ENCODE peak calls at places on chromosome 15, in five cellular contexts. A, V, E, J and R are unnamed samples.

GRCh38 chr15:62901916-62902554 is 140.5 kb upstream of the TPM1 start:
- DNase-seq in A (no peak), V (no peak), E (no peak), J (no peak), R (no peak)

GRCh38 chr15:63764124-63764827 is 69.5 kb downstream of the HERC1 start:
- DNase-seq in A (no peak), V (no peak), E (no peak), J (no peak), R (no peak)

GRCh38 chr15:79329186-79329611 is 18.3 kb downstream of the TMED3 start:
- DNase-seq in A (no peak), V (peak; percentile 21), E (no peak), J (no peak), R (peak; percentile 13)

GRCh38 chr15:92624401-92624991 is 31.1 kb downstream of the FAM174B start:
- DNase-seq in A (no peak), V (no peak), E (no peak), J (peak; percentile 90), R (no peak)

GRCh38 chr15:96073908-96074307 is 256.6 kb upstream of the NR2F2 start:
- DNase-seq in A (no peak), V (no peak), E (no peak), J (no peak), R (no peak)

GRCh38 chr15:27949089-27949488 is 150.0 kb downstream of the OCA2 start:
- DNase-seq in A (no peak), V (no peak), E (no peak), J (no peak), R (no peak)

GRCh38 chr15:55237219-55238130 is 40.7 kb upstream of the RSL24D1 start:
- DNase-seq in A (no peak), V (no peak), E (no peak), J (no peak), R (no peak)

GRCh38 chr15:85178366-85178765 is 196.7 kb downstream of the PDE8A start:
- DNase-seq in A (no peak), V (no peak), E (no peak), J (no peak), R (no peak)

GRCh38 chr15:79494963-79495362 is 62.8 kb downstream of the MINAR1 start:
- DNase-seq in A (no peak), V (no peak), E (no peak), J (no peak), R (no peak)